ENCODE peak calls at places on chromosome 1, in ten cellular contexts. Q is heart left ventricle, E is colonic mucosa, I is C1 segment of cervical spinal cord, Z is mesothelial cell of epicardium, X is tibial artery, N is T-helper 1 cell, W is iris pigment epithelial cell, T is stomach, S is adrenal gland. O is an unnamed sample.

GRCh38 chr1:201252833-201253810 is 30.2 kb upstream of the PKP1 start:
- DNase-seq in Q (no peak), E (peak; percentile 12), I (no peak), Z (peak; percentile 28), X (no peak), N (no peak), W (no peak), T (no peak), S (peak; percentile 31), O (no peak)

GRCh38 chr1:50651476-50652263 is 228.4 kb upstream of the DMRTA2 start:
- DNase-seq in Q (no peak), E (no peak), I (no peak), Z (no peak), X (no peak), N (no peak), W (no peak), T (no peak), S (no peak), O (no peak)

GRCh38 chr1:226609836-226610455 is 61.4 kb downstream of the STUM start:
- DNase-seq in Q (no peak), E (no peak), I (no peak), Z (no peak), X (peak; percentile 16), N (no peak), W (no peak), T (no peak), S (no peak), O (no peak)

GRCh38 chr1:192516776-192517297 is 58.7 kb upstream of the RGS1 start:
- DNase-seq in Q (no peak), E (peak; percentile 30), I (no peak), Z (no peak), X (no peak), N (peak; percentile 44), W (peak; percentile 67), T (no peak), S (no peak), O (no peak)

GRCh38 chr1:116821763-116822162 is 67.5 kb downstream of the CD2 start:
- DNase-seq in Q (no peak), E (no peak), I (no peak), Z (no peak), X (no peak), N (no peak), W (no peak), T (no peak), S (no peak), O (no peak)

GRCh38 chr1:32651461-32652073 is 559 bp downstream of the RBBP4 start:
- DNase-seq in Q (no peak), E (no peak), I (no peak), Z (no peak), X (no peak), N (no peak), W (peak; percentile 58), T (no peak), S (no peak), O (no peak)

GRCh38 chr1:184504695-184505338 is 118.0 kb downstream of the C1orf21 start:
- DNase-seq in Q (no peak), E (no peak), I (no peak), Z (no peak), X (no peak), N (no peak), W (no peak), T (no peak), S (no peak), O (no peak)

GRCh38 chr1:154190550-154190949 is 1.4 kb downstream of the TPM3 start:
- DNase-seq in Q (no peak), E (no peak), I (no peak), Z (no peak), X (no peak), N (no peak), W (peak; percentile 58), T (no peak), S (no peak), O (no peak)

GRCh38 chr1:187498028-187498427 is 669.3 kb downstream of the PLA2G4A start:
- DNase-seq in Q (no peak), E (no peak), I (no peak), Z (no peak), X (no peak), N (no peak), W (no peak), T (no peak), S (no peak), O (no peak)